ENCODE peak calls at places on chromosome 22, in ten cellular contexts. D, Q, G, M, I, L, E, X, N and P are unnamed samples.

GRCh38 chr22:50238755-50239154 is 6.1 kb downstream of the TUBGCP6 start:
- DNase-seq in E (no peak), M (no peak), N (no peak), D (no peak), I (no peak), X (no peak), Q (peak), L (no peak), G (no peak), P (no peak)

GRCh38 chr22:41302016-41302767 is 867 bp downstream of the ZC3H7B start:
- DNase-seq in N (no peak), G (no peak), I (peak), E (peak), M (no peak), L (no peak), X (no peak), D (no peak), Q (peak), P (no peak)

GRCh38 chr22:31083923-31084810 is 3.0 kb downstream of the SMTN start:
- DNase-seq in N (no peak), X (peak), E (no peak), Q (peak), D (no peak), G (no peak), L (no peak), I (no peak), M (no peak), P (no peak)

GRCh38 chr22:23253475-23254055 is 73.3 kb downstream of the BCR start:
- DNase-seq in Q (no peak), E (no peak), D (no peak), G (no peak), I (no peak), N (no peak), X (no peak), M (no peak), L (no peak), P (no peak)

GRCh38 chr22:22713416-22713815 is 69.0 kb downstream of the GGTLC2 start:
- DNase-seq in L (no peak), X (no peak), I (no peak), D (no peak), E (no peak), M (no peak), G (no peak), Q (no peak), N (no peak), P (no peak)

GRCh38 chr22:25153961-25154685 is 45.5 kb upstream of the CRYBB3 start:
- DNase-seq in D (peak), X (no peak), N (peak), M (peak), E (no peak), G (no peak), I (no peak), Q (peak), L (peak), P (peak)

GRCh38 chr22:40666151-40666848 is 13.0 kb upstream of the MCHR1 start:
- DNase-seq in G (no peak), I (no peak), M (no peak), Q (peak), D (peak), E (no peak), N (no peak), L (peak), X (no peak), P (peak)

GRCh38 chr22:37187891-37188761 is at the start of gene C1QTNF6:
- DNase-seq in E (no peak), G (peak), M (no peak), N (no peak), X (no peak), L (peak), D (no peak), Q (peak), I (no peak), P (peak)